ENCODE peak calls at places on chromosomes 7 and 10, in eight cellular contexts. One of them, this sample, is unnamed.

GRCh38 chr7:29852457-29852856 is 46.1 kb downstream of the WIPF3 start:
- DNase-seq in A549: no peak
- DNase-seq in CD8-positive, alpha-beta T cell: no peak
- DNase-seq in OCI-LY7: no peak
- DNase-seq in endodermal cell: no peak
- DNase-seq in small intestine: no peak
- DNase-seq in SK-N-SH: no peak
- DNase-seq in ovary: no peak
- DNase-seq in this sample: peak; percentile 38

GRCh38 chr7:157645539-157645938 is 308.7 kb downstream of the DNAJB6 start:
- DNase-seq in A549: no peak
- DNase-seq in CD8-positive, alpha-beta T cell: no peak
- DNase-seq in OCI-LY7: no peak
- DNase-seq in endodermal cell: no peak
- DNase-seq in small intestine: no peak
- DNase-seq in SK-N-SH: no peak
- DNase-seq in ovary: no peak
- DNase-seq in this sample: no peak

GRCh38 chr10:121956111-121957061 is 18.6 kb downstream of the NSMCE4A start:
- DNase-seq in A549: no peak
- DNase-seq in CD8-positive, alpha-beta T cell: no peak
- DNase-seq in OCI-LY7: no peak
- DNase-seq in endodermal cell: no peak
- DNase-seq in small intestine: no peak
- DNase-seq in SK-N-SH: no peak
- DNase-seq in ovary: no peak
- DNase-seq in this sample: peak; percentile 79

GRCh38 chr10:116888380-116889055 is 39.2 kb downstream of the ENO4 start:
- DNase-seq in A549: peak; percentile 61
- DNase-seq in CD8-positive, alpha-beta T cell: no peak
- DNase-seq in OCI-LY7: no peak
- DNase-seq in endodermal cell: peak; percentile 84
- DNase-seq in small intestine: peak; percentile 72
- DNase-seq in SK-N-SH: no peak
- DNase-seq in ovary: no peak
- DNase-seq in this sample: peak; percentile 85

GRCh38 chr7:366171-366916 is 76.4 kb downstream of the FOXL3 start:
- DNase-seq in A549: no peak
- DNase-seq in CD8-positive, alpha-beta T cell: no peak
- DNase-seq in OCI-LY7: no peak
- DNase-seq in endodermal cell: no peak
- DNase-seq in small intestine: no peak
- DNase-seq in SK-N-SH: peak; percentile 79
- DNase-seq in ovary: no peak
- DNase-seq in this sample: peak; percentile 59

GRCh38 chr10:129641982-129642381 is 174.9 kb downstream of the MGMT start:
- DNase-seq in A549: no peak
- DNase-seq in CD8-positive, alpha-beta T cell: no peak
- DNase-seq in OCI-LY7: no peak
- DNase-seq in endodermal cell: no peak
- DNase-seq in small intestine: no peak
- DNase-seq in SK-N-SH: no peak
- DNase-seq in ovary: no peak
- DNase-seq in this sample: no peak

GRCh38 chr7:148919859-148920258 is 35.8 kb upstream of the EZH2 start:
- DNase-seq in A549: no peak
- DNase-seq in CD8-positive, alpha-beta T cell: no peak
- DNase-seq in OCI-LY7: no peak
- DNase-seq in endodermal cell: no peak
- DNase-seq in small intestine: no peak
- DNase-seq in SK-N-SH: no peak
- DNase-seq in ovary: no peak
- DNase-seq in this sample: no peak

GRCh38 chr7:43636093-43636492 is 53.2 kb downstream of the STK17A start:
- DNase-seq in A549: peak; percentile 10
- DNase-seq in CD8-positive, alpha-beta T cell: no peak
- DNase-seq in OCI-LY7: no peak
- DNase-seq in endodermal cell: no peak
- DNase-seq in small intestine: no peak
- DNase-seq in SK-N-SH: no peak
- DNase-seq in ovary: no peak
- DNase-seq in this sample: peak; percentile 88

GRCh38 chr10:125145636-125146035 is 14.7 kb downstream of the CTBP2 start:
- DNase-seq in A549: no peak
- DNase-seq in CD8-positive, alpha-beta T cell: no peak
- DNase-seq in OCI-LY7: no peak
- DNase-seq in endodermal cell: no peak
- DNase-seq in small intestine: no peak
- DNase-seq in SK-N-SH: no peak
- DNase-seq in ovary: no peak
- DNase-seq in this sample: no peak

GRCh38 chr7:91140982-91141381 is 123.3 kb upstream of the FZD1 start:
- DNase-seq in A549: no peak
- DNase-seq in CD8-positive, alpha-beta T cell: no peak
- DNase-seq in OCI-LY7: peak; percentile 32
- DNase-seq in endodermal cell: no peak
- DNase-seq in small intestine: no peak
- DNase-seq in SK-N-SH: no peak
- DNase-seq in ovary: no peak
- DNase-seq in this sample: no peak

GRCh38 chr7:37986780-37987380 is 66.4 kb downstream of the EPDR1 start:
- DNase-seq in A549: no peak
- DNase-seq in CD8-positive, alpha-beta T cell: no peak
- DNase-seq in OCI-LY7: no peak
- DNase-seq in endodermal cell: peak; percentile 72
- DNase-seq in small intestine: no peak
- DNase-seq in SK-N-SH: no peak
- DNase-seq in ovary: no peak
- DNase-seq in this sample: no peak

GRCh38 chr10:57624066-57624465 is 643.6 kb downstream of the IPMK start:
- DNase-seq in A549: peak; percentile 4
- DNase-seq in CD8-positive, alpha-beta T cell: no peak
- DNase-seq in OCI-LY7: no peak
- DNase-seq in endodermal cell: no peak
- DNase-seq in small intestine: no peak
- DNase-seq in SK-N-SH: no peak
- DNase-seq in ovary: no peak
- DNase-seq in this sample: peak; percentile 88

GRCh38 chr7:42739591-42739990 is 172.3 kb downstream of the C7orf25 start:
- DNase-seq in A549: no peak
- DNase-seq in CD8-positive, alpha-beta T cell: no peak
- DNase-seq in OCI-LY7: no peak
- DNase-seq in endodermal cell: no peak
- DNase-seq in small intestine: no peak
- DNase-seq in SK-N-SH: no peak
- DNase-seq in ovary: no peak
- DNase-seq in this sample: no peak

GRCh38 chr7:112300831-112301407 is 94.4 kb downstream of the ZNF277 start:
- DNase-seq in A549: no peak
- DNase-seq in CD8-positive, alpha-beta T cell: no peak
- DNase-seq in OCI-LY7: no peak
- DNase-seq in endodermal cell: no peak
- DNase-seq in small intestine: no peak
- DNase-seq in SK-N-SH: no peak
- DNase-seq in ovary: no peak
- DNase-seq in this sample: no peak

GRCh38 chr10:120424198-120424464 is 32.9 kb upstream of the PLPP4 start:
- DNase-seq in A549: no peak
- DNase-seq in CD8-positive, alpha-beta T cell: no peak
- DNase-seq in OCI-LY7: no peak
- DNase-seq in endodermal cell: no peak
- DNase-seq in small intestine: no peak
- DNase-seq in SK-N-SH: no peak
- DNase-seq in ovary: no peak
- DNase-seq in this sample: no peak
- H3K4me1 ChIP-seq in A549: no peaks in the 10 kb centered on the region
- H3K4me1 ChIP-seq in CD8-positive, alpha-beta T cell: no peaks in the 10 kb centered on the region
- H3K4me1 ChIP-seq in OCI-LY7: no peaks in the 10 kb centered on the region
- H3K4me1 ChIP-seq in endodermal cell: no peaks in the 10 kb centered on the region
- H3K4me1 ChIP-seq in small intestine: no peaks in the 10 kb centered on the region
- H3K4me1 ChIP-seq in SK-N-SH: peaks cover 26% of the 10 kb centered on the region
- H3K4me1 ChIP-seq in ovary: no peaks in the 10 kb centered on the region
- H3K4me1 ChIP-seq in this sample: peaks cover 5% of the 10 kb centered on the region

GRCh38 chr10:103619424-103620356 is 126.2 kb downstream of the NEURL1 start:
- DNase-seq in A549: no peak
- DNase-seq in CD8-positive, alpha-beta T cell: no peak
- DNase-seq in OCI-LY7: no peak
- DNase-seq in endodermal cell: no peak
- DNase-seq in small intestine: no peak
- DNase-seq in SK-N-SH: peak; percentile 56
- DNase-seq in ovary: no peak
- DNase-seq in this sample: no peak

GRCh38 chr10:103618575-103619423 is 125.3 kb downstream of the NEURL1 start:
- DNase-seq in A549: no peak
- DNase-seq in CD8-positive, alpha-beta T cell: no peak
- DNase-seq in OCI-LY7: no peak
- DNase-seq in endodermal cell: no peak
- DNase-seq in small intestine: no peak
- DNase-seq in SK-N-SH: peak; percentile 95
- DNase-seq in ovary: peak; percentile 86
- DNase-seq in this sample: no peak

GRCh38 chr10:103620891-103621777 is 127.6 kb downstream of the NEURL1 start:
- DNase-seq in A549: no peak
- DNase-seq in CD8-positive, alpha-beta T cell: no peak
- DNase-seq in OCI-LY7: no peak
- DNase-seq in endodermal cell: no peak
- DNase-seq in small intestine: no peak
- DNase-seq in SK-N-SH: no peak
- DNase-seq in ovary: no peak
- DNase-seq in this sample: no peak

GRCh38 chr10:103621778-103622115 is 128.2 kb downstream of the NEURL1 start:
- DNase-seq in A549: no peak
- DNase-seq in CD8-positive, alpha-beta T cell: no peak
- DNase-seq in OCI-LY7: no peak
- DNase-seq in endodermal cell: no peak
- DNase-seq in small intestine: no peak
- DNase-seq in SK-N-SH: no peak
- DNase-seq in ovary: no peak
- DNase-seq in this sample: no peak

GRCh38 chr10:103620357-103620749 is 126.8 kb downstream of the NEURL1 start:
- DNase-seq in A549: no peak
- DNase-seq in CD8-positive, alpha-beta T cell: no peak
- DNase-seq in OCI-LY7: no peak
- DNase-seq in endodermal cell: no peak
- DNase-seq in small intestine: no peak
- DNase-seq in SK-N-SH: no peak
- DNase-seq in ovary: no peak
- DNase-seq in this sample: no peak
- H3K4me1 ChIP-seq in A549: no peaks in the 10 kb centered on the region
- H3K4me1 ChIP-seq in CD8-positive, alpha-beta T cell: no peaks in the 10 kb centered on the region
- H3K4me1 ChIP-seq in OCI-LY7: no peaks in the 10 kb centered on the region
- H3K4me1 ChIP-seq in endodermal cell: no peaks in the 10 kb centered on the region
- H3K4me1 ChIP-seq in small intestine: no peaks in the 10 kb centered on the region
- H3K4me1 ChIP-seq in SK-N-SH: peaks cover 6% of the 10 kb centered on the region
- H3K4me1 ChIP-seq in ovary: peaks cover 37% of the 10 kb centered on the region
- H3K4me1 ChIP-seq in this sample: no peaks in the 10 kb centered on the region

GRCh38 chr7:24826662-24827020 is 69.4 kb upstream of the GSDME start:
- DNase-seq in A549: no peak
- DNase-seq in CD8-positive, alpha-beta T cell: no peak
- DNase-seq in OCI-LY7: no peak
- DNase-seq in endodermal cell: no peak
- DNase-seq in small intestine: no peak
- DNase-seq in SK-N-SH: no peak
- DNase-seq in ovary: no peak
- DNase-seq in this sample: peak; percentile 49
- H3K4me1 ChIP-seq in A549: peaks cover 53% of the 10 kb centered on the region
- H3K4me1 ChIP-seq in CD8-positive, alpha-beta T cell: peaks cover 34% of the 10 kb centered on the region
- H3K4me1 ChIP-seq in OCI-LY7: peaks cover 84% of the 10 kb centered on the region
- H3K4me1 ChIP-seq in endodermal cell: peaks cover 5% of the 10 kb centered on the region
- H3K4me1 ChIP-seq in small intestine: peaks cover 31% of the 10 kb centered on the region
- H3K4me1 ChIP-seq in SK-N-SH: peaks cover 62% of the 10 kb centered on the region
- H3K4me1 ChIP-seq in ovary: peaks cover 6% of the 10 kb centered on the region
- H3K4me1 ChIP-seq in this sample: peaks cover 57% of the 10 kb centered on the region

DNA sequence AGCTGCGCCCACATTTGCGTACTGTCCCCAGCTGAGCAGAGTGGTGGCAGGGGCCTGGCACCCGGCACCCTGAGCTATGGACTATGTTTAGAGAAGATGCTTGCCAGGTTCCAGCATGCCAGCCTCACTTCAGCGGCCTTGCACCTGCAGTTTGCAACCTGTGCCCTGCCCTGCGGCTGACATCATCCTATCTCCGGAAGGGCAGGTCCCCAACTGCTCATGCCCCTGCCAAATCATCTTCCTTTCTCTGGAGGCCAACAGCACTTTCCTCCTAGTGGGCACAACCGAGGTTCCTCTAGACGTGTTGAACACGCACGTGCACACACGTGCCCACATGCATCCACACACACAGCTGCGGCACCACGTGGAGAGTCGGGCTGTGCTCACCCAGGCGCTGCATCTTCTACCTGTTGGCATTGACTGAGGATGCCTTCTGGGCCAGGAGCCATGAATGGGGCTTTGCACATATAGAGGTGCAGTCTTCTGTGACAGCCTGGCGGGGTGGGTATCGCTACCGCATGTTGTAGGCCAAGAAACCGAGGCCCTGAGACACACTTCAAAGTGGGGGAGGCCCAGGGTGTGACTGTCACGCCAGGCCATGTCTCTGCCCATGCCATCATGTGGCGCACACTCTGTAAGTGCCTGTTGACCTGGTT is 24.5 kb downstream of the CNPY1 start:
- DNase-seq in A549: no peak
- DNase-seq in CD8-positive, alpha-beta T cell: no peak
- DNase-seq in OCI-LY7: no peak
- DNase-seq in endodermal cell: peak; percentile 27
- DNase-seq in small intestine: no peak
- DNase-seq in SK-N-SH: no peak
- DNase-seq in ovary: no peak
- DNase-seq in this sample: no peak
- H3K4me1 ChIP-seq in A549: no peaks in the 10 kb centered on the region
- H3K4me1 ChIP-seq in CD8-positive, alpha-beta T cell: no peaks in the 10 kb centered on the region
- H3K4me1 ChIP-seq in OCI-LY7: no peaks in the 10 kb centered on the region
- H3K4me1 ChIP-seq in endodermal cell: no peaks in the 10 kb centered on the region
- H3K4me1 ChIP-seq in small intestine: no peaks in the 10 kb centered on the region
- H3K4me1 ChIP-seq in SK-N-SH: no peaks in the 10 kb centered on the region
- H3K4me1 ChIP-seq in ovary: no peaks in the 10 kb centered on the region
- H3K4me1 ChIP-seq in this sample: no peaks in the 10 kb centered on the region

GRCh38 chr7:55065079-55065478 is 46.3 kb downstream of the EGFR start:
- DNase-seq in A549: peak; percentile 93
- DNase-seq in CD8-positive, alpha-beta T cell: no peak
- DNase-seq in OCI-LY7: no peak
- DNase-seq in endodermal cell: no peak
- DNase-seq in small intestine: no peak
- DNase-seq in SK-N-SH: no peak
- DNase-seq in ovary: no peak
- DNase-seq in this sample: peak; percentile 85

GRCh38 chr7:55066938-55067337 is 48.1 kb downstream of the EGFR start:
- DNase-seq in A549: no peak
- DNase-seq in CD8-positive, alpha-beta T cell: no peak
- DNase-seq in OCI-LY7: no peak
- DNase-seq in endodermal cell: peak; percentile 55
- DNase-seq in small intestine: peak; percentile 79
- DNase-seq in SK-N-SH: no peak
- DNase-seq in ovary: no peak
- DNase-seq in this sample: no peak

GRCh38 chr7:55065511-55066229 is 46.9 kb downstream of the EGFR start:
- DNase-seq in A549: peak; percentile 84
- DNase-seq in CD8-positive, alpha-beta T cell: no peak
- DNase-seq in OCI-LY7: no peak
- DNase-seq in endodermal cell: peak; percentile 71
- DNase-seq in small intestine: no peak
- DNase-seq in SK-N-SH: no peak
- DNase-seq in ovary: no peak
- DNase-seq in this sample: peak; percentile 85

GRCh38 chr7:55067748-55068147 is 48.9 kb downstream of the EGFR start:
- DNase-seq in A549: no peak
- DNase-seq in CD8-positive, alpha-beta T cell: no peak
- DNase-seq in OCI-LY7: no peak
- DNase-seq in endodermal cell: no peak
- DNase-seq in small intestine: no peak
- DNase-seq in SK-N-SH: no peak
- DNase-seq in ovary: no peak
- DNase-seq in this sample: no peak

GRCh38 chr7:55066479-55066878 is 47.7 kb downstream of the EGFR start:
- DNase-seq in A549: peak; percentile 64
- DNase-seq in CD8-positive, alpha-beta T cell: no peak
- DNase-seq in OCI-LY7: no peak
- DNase-seq in endodermal cell: peak; percentile 72
- DNase-seq in small intestine: peak; percentile 24
- DNase-seq in SK-N-SH: no peak
- DNase-seq in ovary: no peak
- DNase-seq in this sample: no peak
- H3K4me1 ChIP-seq in A549: peaks cover 98% of the 10 kb centered on the region
- H3K4me1 ChIP-seq in CD8-positive, alpha-beta T cell: no peaks in the 10 kb centered on the region
- H3K4me1 ChIP-seq in OCI-LY7: no peaks in the 10 kb centered on the region
- H3K4me1 ChIP-seq in endodermal cell: peaks cover 21% of the 10 kb centered on the region
- H3K4me1 ChIP-seq in small intestine: no peaks in the 10 kb centered on the region
- H3K4me1 ChIP-seq in SK-N-SH: peaks cover 51% of the 10 kb centered on the region
- H3K4me1 ChIP-seq in ovary: peaks cover 27% of the 10 kb centered on the region
- H3K4me1 ChIP-seq in this sample: peaks cover 44% of the 10 kb centered on the region